ENCODE peak calls at places on chromosomes 7 and 10, in six cellular contexts. O, E, M, W, X and L are unnamed samples.

GRCh38 chr7:30136339-30136738 is 1.6 kb downstream of the MTURN start:
- DNase-seq in O (no peak), E (no peak), M (no peak), W (no peak), X (no peak), L (no peak)

GRCh38 chr10:79162861-79163662 is 94.3 kb downstream of the ZMIZ1 start:
- DNase-seq in O (no peak), E (no peak), M (no peak), W (no peak), X (no peak), L (no peak)

GRCh38 chr10:22159979-22160378 is 57.8 kb downstream of the EBLN1 start:
- DNase-seq in O (no peak), E (no peak), M (no peak), W (no peak), X (no peak), L (no peak)

GRCh38 chr10:114176511-114176910 is 2.5 kb upstream of the CCDC186 start:
- DNase-seq in O (no peak), E (no peak), M (no peak), W (no peak), X (no peak), L (no peak)

GRCh38 chr7:120966961-120967360 is 16.4 kb downstream of the ING3 start:
- DNase-seq in O (no peak), E (no peak), M (no peak), W (no peak), X (no peak), L (no peak)

GRCh38 chr10:3716093-3716492 is 68.9 kb downstream of the KLF6 start:
- DNase-seq in O (no peak), E (no peak), M (no peak), W (no peak), X (no peak), L (no peak)

GRCh38 chr10:132479603-132480221 is 57.9 kb upstream of the INPP5A start:
- DNase-seq in O (no peak), E (no peak), M (no peak), W (no peak), X (peak; percentile 64), L (no peak)

GRCh38 chr7:46566375-46566774 is 645.3 kb upstream of the IGFBP3 start:
- DNase-seq in O (no peak), E (no peak), M (no peak), W (no peak), X (no peak), L (no peak)

GRCh38 chr10:120017731-120018130 is 125.2 kb downstream of the SEC23IP start:
- DNase-seq in O (no peak), E (no peak), M (no peak), W (no peak), X (no peak), L (no peak)

GRCh38 chr10:48431871-48432270 is 125.4 kb downstream of the MAPK8 start:
- DNase-seq in O (no peak), E (no peak), M (no peak), W (no peak), X (no peak), L (no peak)

GRCh38 chr7:87918740-87919139 is 15.3 kb upstream of the ADAM22 start:
- DNase-seq in O (no peak), E (no peak), M (no peak), W (no peak), X (no peak), L (no peak)

GRCh38 chr7:17516768-17517167 is 218.3 kb downstream of the AHR start:
- DNase-seq in O (no peak), E (no peak), M (no peak), W (no peak), X (no peak), L (no peak)

GRCh38 chr10:28463676-28464395 is 69.1 kb upstream of the WAC start:
- DNase-seq in O (no peak), E (no peak), M (no peak), W (no peak), X (no peak), L (no peak)

GRCh38 chr7:4861227-4861626 is 603 bp downstream of the PAPOLB start:
- DNase-seq in O (no peak), E (no peak), M (no peak), W (no peak), X (no peak), L (no peak)

GRCh38 chr7:27686315-27686714 is 23.6 kb upstream of the HIBADH start:
- DNase-seq in O (no peak), E (no peak), M (no peak), W (no peak), X (no peak), L (no peak)

GRCh38 chr10:22086730-22087364 is 83.3 kb upstream of the DNAJC1 start:
- DNase-seq in O (no peak), E (no peak), M (peak; percentile 67), W (peak; percentile 22), X (peak; percentile 90), L (no peak)

GRCh38 chr7:43758029-43758860 is at the start of gene BLVRA:
- DNase-seq in O (peak; percentile 69), E (peak; percentile 49), M (peak; percentile 62), W (peak; percentile 19), X (peak; percentile 85), L (peak; percentile 60)

GRCh38 chr7:115805458-115805857 is 225.1 kb downstream of the TFEC start:
- DNase-seq in O (no peak), E (no peak), M (no peak), W (no peak), X (no peak), L (no peak)

GRCh38 chr7:105648561-105649401 is 67.5 kb upstream of the EFCAB10 start:
- DNase-seq in O (no peak), E (no peak), M (no peak), W (no peak), X (peak; percentile 46), L (no peak)

GRCh38 chr10:116212756-116213155 is 60.2 kb downstream of the GFRA1 start:
- DNase-seq in O (no peak), E (no peak), M (no peak), W (peak; percentile 70), X (no peak), L (no peak)

GRCh38 chr7:139823855-139824670 is 5.0 kb upstream of the TBXAS1 start:
- DNase-seq in O (no peak), E (no peak), M (no peak), W (no peak), X (no peak), L (no peak)

GRCh38 chr7:156604311-156604710 is 36.3 kb upstream of the RNF32 start:
- DNase-seq in O (no peak), E (no peak), M (no peak), W (no peak), X (no peak), L (no peak)

GRCh38 chr7:122316467-122317394 is 12.2 kb upstream of the FEZF1 start:
- DNase-seq in O (no peak), E (no peak), M (no peak), W (no peak), X (no peak), L (no peak)

GRCh38 chr10:8444630-8445029 is 390.1 kb downstream of the GATA3 start:
- DNase-seq in O (peak; percentile 48), E (no peak), M (peak; percentile 3), W (no peak), X (no peak), L (peak; percentile 34)

GRCh38 chr10:29191674-29192073 is 97.2 kb upstream of the LYZL1 start:
- DNase-seq in O (no peak), E (no peak), M (no peak), W (no peak), X (no peak), L (no peak)

GRCh38 chr10:16566202-16566805 is 44.6 kb upstream of the C1QL3 start:
- DNase-seq in O (no peak), E (no peak), M (no peak), W (no peak), X (no peak), L (no peak)

GRCh38 chr10:71694567-71694968 is 25.0 kb downstream of the C10orf105 start:
- DNase-seq in O (peak; percentile 45), E (no peak), M (peak; percentile 54), W (peak; percentile 37), X (no peak), L (peak; percentile 56)